ENCODE peak calls at places on chromosomes 6 and 20, in ten cellular contexts. P, V, K, H, J, X, B, R, Z and N are unnamed samples. For H3K36me3, the result is how much of the 10 kb centered on the place peaks cover.

GRCh38 chr6:69880570-69880969 is 14.2 kb downstream of the COL19A1 start:
- DNase-seq in P (no peak), V (no peak), K (no peak), H (no peak), J (no peak), X (no peak), B (no peak), R (no peak), Z (no peak), N (no peak)

GRCh38 chr6:15781890-15782289 is 119.1 kb upstream of the DTNBP1 start:
- DNase-seq in P (no peak), V (no peak), K (no peak), H (no peak), J (no peak), X (no peak), B (no peak), R (no peak), Z (no peak), N (no peak)

GRCh38 chr6:32867022-32867477 is 13.1 kb downstream of the PSMB9 start:
- DNase-seq in P (no peak), V (no peak), K (no peak), H (no peak), J (no peak), X (no peak), B (no peak), R (no peak), Z (no peak), N (no peak)

GRCh38 chr6:118659513-118660217 is 8.3 kb upstream of the CEP85L start:
- DNase-seq in P (peak), V (no peak), K (peak), H (no peak), J (no peak), X (peak), B (no peak), R (no peak), Z (no peak), N (no peak)

GRCh38 chr6:26243742-26244141 is 121.3 kb upstream of the BTN3A2 start:
- DNase-seq in P (no peak), V (no peak), K (peak), H (no peak), J (no peak), X (no peak), B (no peak), R (no peak), Z (no peak), N (no peak)

GRCh38 chr6:17985934-17986655 is 1.3 kb downstream of the KIF13A start:
- DNase-seq in P (no peak), V (no peak), K (no peak), H (no peak), J (no peak), X (no peak), B (no peak), R (no peak), Z (no peak), N (no peak)

GRCh38 chr20:13243826-13244376 is 22.8 kb downstream of the ISM1 start:
- DNase-seq in P (no peak), V (no peak), K (no peak), H (no peak), J (no peak), X (no peak), B (no peak), R (peak), Z (no peak), N (no peak)

GRCh38 chr6:28657756-28658465 is 132.2 kb downstream of the GPX5 start:
- DNase-seq in P (peak), V (peak), K (peak), H (peak), J (no peak), X (peak), B (no peak), R (no peak), Z (no peak), N (no peak)

GRCh38 chr6:11284996-11285395 is 52.5 kb upstream of the NEDD9 start:
- DNase-seq in P (no peak), V (no peak), K (no peak), H (no peak), J (no peak), X (no peak), B (no peak), R (no peak), Z (no peak), N (no peak)

GRCh38 chr6:10837692-10837996 is 695 bp downstream of the MAK start:
- DNase-seq in P (no peak), V (no peak), K (no peak), H (no peak), J (no peak), X (peak), B (no peak), R (no peak), Z (no peak), N (no peak)

GRCh38 chr20:50277064-50277415 is 86.4 kb downstream of the CEBPB start:
- DNase-seq in P (no peak), V (no peak), K (no peak), H (no peak), J (no peak), X (no peak), B (no peak), R (no peak), Z (no peak), N (peak)
- H3K27ac ChIP-seq in P (no peak), V (no peak), K (no peak), H (no peak), J (no peak), X (no peak), B (no peak), R (peak), Z (peak), N (peak)

DNA sequence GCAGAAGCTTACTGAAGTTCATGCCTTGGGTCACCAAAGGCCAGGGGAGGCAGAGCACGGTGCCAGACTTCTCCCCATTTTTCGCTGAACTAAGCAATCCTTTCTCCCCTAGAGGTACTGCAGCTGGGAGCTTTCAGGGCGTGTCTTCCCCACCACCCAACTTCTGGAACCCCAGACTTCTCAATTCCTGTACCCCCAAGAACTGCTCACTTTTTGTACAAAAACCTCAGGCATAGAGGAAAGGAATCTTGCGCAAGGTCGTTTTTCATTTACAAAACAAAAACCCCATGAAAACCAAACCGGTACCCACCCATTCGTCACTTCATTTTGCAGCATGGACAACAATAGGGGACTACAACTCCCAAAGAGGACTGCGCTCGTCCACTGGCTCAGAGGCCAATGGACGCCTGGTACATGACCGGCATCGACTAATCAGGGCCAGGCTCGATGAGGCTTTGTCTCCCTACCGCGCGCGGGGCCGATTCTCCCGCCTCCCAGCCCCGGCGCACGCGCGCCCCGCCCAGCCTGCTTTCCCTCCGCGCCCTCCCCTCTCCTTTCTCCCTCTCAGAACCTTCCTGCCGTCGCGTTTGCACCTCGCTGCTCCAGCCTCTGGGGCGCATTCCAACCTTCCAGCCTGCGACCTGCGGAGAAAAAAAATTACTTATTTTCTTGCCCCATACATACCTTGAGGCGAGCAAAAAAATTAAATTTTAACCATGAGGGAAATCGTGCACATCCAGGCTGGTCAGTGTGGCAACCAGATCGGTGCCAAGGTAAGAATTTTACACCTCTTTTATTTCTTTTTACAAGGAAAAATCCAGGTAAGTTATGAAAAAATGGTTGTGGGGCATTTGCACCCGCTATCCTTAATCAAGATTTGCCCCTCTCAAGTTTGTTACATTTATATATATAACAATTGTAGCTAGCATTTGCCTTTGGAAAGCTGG is at the start of gene TUBB:
- DNase-seq in P (peak), V (peak), K (peak), H (peak), J (peak), X (peak), B (peak), R (peak), Z (peak), N (peak)
- H3K36me3 ChIP-seq in P (under half), V (under half), K (under half), H (under half), J (under half), X (under half), B (under half), R (under half), Z (under half), N (under half)

DNA sequence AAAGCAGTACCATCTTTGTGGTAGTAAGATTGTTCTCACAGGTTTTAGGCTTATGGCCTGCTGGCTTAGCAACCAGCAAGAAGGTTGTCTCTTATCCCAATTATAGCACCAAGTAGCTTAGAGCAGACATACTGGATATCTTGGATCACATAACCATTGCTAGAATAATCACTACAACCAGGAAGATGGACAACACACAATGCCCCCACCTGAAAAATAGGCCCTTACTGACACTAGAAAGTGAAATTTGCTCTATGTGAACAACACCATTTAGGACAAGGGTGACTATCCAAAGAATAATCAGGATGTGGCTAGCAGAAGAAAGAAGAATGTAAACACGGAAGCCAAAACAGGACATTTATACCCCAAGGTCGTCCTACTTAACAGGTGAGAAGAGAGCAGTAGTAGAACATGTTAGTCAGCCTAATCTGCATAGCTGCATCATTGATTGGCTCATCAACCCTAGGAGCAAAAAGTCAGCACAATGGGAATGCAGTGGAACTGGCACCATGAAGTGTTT is 172.7 kb upstream of the MARCKS start:
- DNase-seq in P (no peak), V (no peak), K (no peak), H (no peak), J (no peak), X (no peak), B (no peak), R (no peak), Z (no peak), N (no peak)
- TF ChIP-seq POLR2A in P (no peak), V (no peak), K (no peak), H (no peak), J (no peak), X (no peak), B (no peak), R (no peak), Z (no peak), N (no peak)

GRCh38 chr20:34755367-34755766 is 51.2 kb downstream of the TP53INP2 start:
- DNase-seq in P (no peak), V (no peak), K (no peak), H (no peak), J (no peak), X (no peak), B (no peak), R (no peak), Z (no peak), N (no peak)
- H3K27ac ChIP-seq in P (no peak), V (no peak), K (no peak), H (no peak), J (no peak), X (no peak), B (no peak), R (no peak), Z (no peak), N (no peak)

DNA sequence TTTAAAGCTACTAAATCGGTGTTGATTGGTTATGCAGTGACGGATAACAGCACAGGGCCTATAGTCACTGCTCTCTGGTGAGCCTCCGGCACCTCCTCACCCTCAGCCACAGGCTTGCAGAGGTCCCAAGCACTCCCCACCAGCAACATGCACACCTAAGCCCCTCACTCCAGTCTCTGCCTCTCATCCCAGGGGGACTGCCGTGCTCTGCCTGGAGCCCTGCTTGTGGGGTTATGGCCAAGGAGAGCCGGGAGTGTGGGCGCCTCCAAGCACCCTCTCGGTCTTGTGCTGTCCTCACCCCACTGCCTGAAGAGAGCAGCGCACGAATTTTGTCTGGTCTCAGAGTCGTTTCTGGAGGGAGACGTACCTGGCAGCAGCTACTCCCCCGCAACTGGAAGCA is 6.8 kb upstream of the EEF1A2 start:
- DNase-seq in P (no peak), V (no peak), K (no peak), H (no peak), J (no peak), X (no peak), B (no peak), R (no peak), Z (no peak), N (peak)
- H3K36me3 ChIP-seq in P (under half), V (under half), K (under half), H (under half), J (under half), X (under half), B (under half), R (under half), Z (under half), N (under half)

GRCh38 chr6:63634630-63635029 is 972 bp upstream of the PHF3 start:
- DNase-seq in P (no peak), V (no peak), K (no peak), H (no peak), J (no peak), X (no peak), B (no peak), R (no peak), Z (no peak), N (no peak)

GRCh38 chr6:63637865-63638445 is 2.4 kb downstream of the PHF3 start:
- DNase-seq in P (no peak), V (no peak), K (no peak), H (no peak), J (no peak), X (no peak), B (no peak), R (no peak), Z (no peak), N (no peak)

GRCh38 chr6:63636516-63636968 is 940 bp downstream of the PHF3 start:
- DNase-seq in P (peak), V (peak), K (peak), H (peak), J (no peak), X (peak), B (peak), R (peak), Z (peak), N (peak)

GRCh38 chr6:63635165-63635562 is 438 bp upstream of the PHF3 start:
- DNase-seq in P (no peak), V (no peak), K (no peak), H (no peak), J (no peak), X (no peak), B (no peak), R (no peak), Z (no peak), N (no peak)

GRCh38 chr6:63635563-63636515 is at the start of gene PHF3:
- DNase-seq in P (peak), V (peak), K (peak), H (peak), J (peak), X (peak), B (peak), R (peak), Z (peak), N (peak)
- TF ChIP-seq POLR2A in P (peak), V (no peak), K (peak), H (peak), J (peak), X (peak), B (no peak), R (peak), Z (peak), N (peak)

GRCh38 chr6:43120938-43121913 is 45.1 kb downstream of the PTK7 start:
- DNase-seq in P (peak), V (peak), K (peak), H (peak), J (peak), X (peak), B (no peak), R (no peak), Z (peak), N (peak)
- H3K27ac ChIP-seq in P (no peak), V (peak), K (peak), H (peak), J (peak), X (peak), B (no peak), R (no peak), Z (peak), N (no peak)

DNA sequence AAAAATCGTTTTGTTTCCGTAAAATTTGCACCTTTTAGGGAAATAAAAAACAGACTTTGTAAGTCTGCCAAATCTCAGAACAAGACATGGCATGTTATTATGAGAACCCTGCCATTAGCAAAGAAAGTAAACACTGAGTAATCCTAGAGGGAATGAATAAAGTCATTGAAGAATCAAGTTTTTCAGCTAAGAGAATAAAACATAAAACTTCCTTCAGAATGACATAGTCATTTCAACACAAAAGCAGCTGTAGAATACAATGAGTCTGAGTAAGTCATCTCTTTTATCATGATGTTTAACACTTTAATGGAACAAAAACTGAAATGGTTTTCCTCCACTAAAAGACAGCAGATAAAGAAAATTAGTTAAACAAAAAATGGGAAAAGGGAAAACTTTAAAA is 10.3 kb upstream of the DST start:
- DNase-seq in P (no peak), V (no peak), K (no peak), H (peak), J (no peak), X (no peak), B (no peak), R (no peak), Z (no peak), N (no peak)
- H3K36me3 ChIP-seq in P (under half), V (under half), K (under half), H (under half), J (under half), X (under half), B (under half), R (under half), Z (under half), N (under half)